ENCODE peak calls at places on chromosome 9, in seven cellular contexts. G is A549, J is anterior cingulate cortex, W is mucosa of gallbladder, L is cerebellum, K is left cardiac atrium, C is suprapubic skin. F is an unnamed sample.

GRCh38 chr9:96587295-96587694 is 32.3 kb downstream of the CDC14B start:
- DNase-seq in K (no peak), G (no peak), L (no peak), W (no peak), C (no peak), J (no peak), F (no peak)

GRCh38 chr9:134366223-134367031 is 40.2 kb downstream of the RXRA start:
- DNase-seq in G (peak), C (peak), W (peak), K (peak), L (peak), J (peak), F (peak)

GRCh38 chr9:27851858-27852257 is 278.6 kb upstream of the C9orf72 start:
- DNase-seq in G (no peak), L (no peak), C (no peak), J (no peak), W (no peak), K (no peak), F (no peak)

GRCh38 chr9:138123086-138123485 is 245.5 kb downstream of the CACNA1B start:
- DNase-seq in W (no peak), G (no peak), K (no peak), J (no peak), L (no peak), C (no peak), F (no peak)

GRCh38 chr9:128051932-128052734 is 15.0 kb downstream of the NAIF1 start:
- DNase-seq in J (no peak), C (no peak), W (peak), G (no peak), K (no peak), L (no peak), F (peak)

GRCh38 chr9:6973762-6974161 is 216.0 kb downstream of the KDM4C start:
- DNase-seq in C (no peak), W (no peak), L (no peak), J (no peak), K (no peak), G (no peak), F (no peak)

GRCh38 chr9:124238546-124239140 is 19.1 kb upstream of the NEK6 start:
- DNase-seq in G (no peak), C (no peak), K (no peak), W (no peak), J (no peak), L (no peak), F (no peak)

GRCh38 chr9:3736186-3736585 is 210.4 kb upstream of the RFX3 start:
- DNase-seq in L (no peak), C (no peak), K (no peak), J (no peak), G (no peak), W (no peak), F (no peak)

GRCh38 chr9:124635285-124635684 is 128.1 kb upstream of the NR5A1 start:
- DNase-seq in J (no peak), W (no peak), L (no peak), C (no peak), K (no peak), G (no peak), F (no peak)

GRCh38 chr9:7153134-7153533 is 395.4 kb downstream of the KDM4C start:
- DNase-seq in J (no peak), C (no peak), G (no peak), W (no peak), L (no peak), K (no peak), F (no peak)

GRCh38 chr9:129398101-129398795 is 220.2 kb upstream of the IER5L start:
- DNase-seq in K (peak), W (no peak), G (no peak), L (no peak), C (no peak), J (no peak), F (no peak)

GRCh38 chr9:36142510-36143161 is 6.1 kb downstream of the GLIPR2 start:
- DNase-seq in L (no peak), G (no peak), K (no peak), W (no peak), J (no peak), C (no peak), F (no peak)

GRCh38 chr9:111957856-111958631 is 61.4 kb downstream of the UGCG start:
- DNase-seq in G (no peak), C (no peak), W (no peak), L (no peak), K (peak), J (no peak), F (peak)

GRCh38 chr9:99811598-99812383 is 9.9 kb upstream of the NR4A3 start:
- DNase-seq in W (no peak), G (no peak), K (no peak), C (no peak), L (no peak), J (no peak), F (no peak)

GRCh38 chr9:89481161-89481915 is 16.6 kb downstream of the SEMA4D start:
- DNase-seq in J (no peak), W (no peak), K (no peak), G (no peak), C (peak), L (no peak), F (no peak)

GRCh38 chr9:36738318-36738975 is 165.8 kb downstream of the MELK start:
- DNase-seq in J (no peak), K (no peak), W (no peak), C (no peak), L (no peak), G (peak), F (peak)

GRCh38 chr9:124315856-124316255 is 58.1 kb downstream of the NEK6 start:
- DNase-seq in G (no peak), L (no peak), C (no peak), J (no peak), K (no peak), W (no peak), F (no peak)

GRCh38 chr9:71680189-71680983 is 87.9 kb downstream of the CEMIP2 start:
- DNase-seq in L (no peak), J (no peak), K (no peak), W (no peak), C (no peak), G (peak), F (peak)

GRCh38 chr9:22054076-22054475 is 45.0 kb upstream of the CDKN2B start:
- DNase-seq in W (no peak), L (no peak), K (no peak), J (no peak), G (no peak), C (no peak), F (no peak)